ENCODE peak calls at places on chromosomes 3 and 15, in four cellular contexts. One of them, this sample, is unnamed.

GRCh38 chr3:186965141-186965879 is 35.0 kb downstream of the ST6GAL1 start:
- DNase-seq in SK-N-SH: no peak
- DNase-seq in H7: peak; percentile 62
- DNase-seq in non-pigmented ciliary epithelial cell: no peak
- DNase-seq in this sample: no peak

GRCh38 chr15:79682851-79683288 is 213.9 kb downstream of the MTHFS start:
- DNase-seq in SK-N-SH: no peak
- DNase-seq in H7: no peak
- DNase-seq in non-pigmented ciliary epithelial cell: no peak
- DNase-seq in this sample: no peak

GRCh38 chr3:90024986-90025385 is 917.6 kb downstream of the EPHA3 start:
- DNase-seq in SK-N-SH: no peak
- DNase-seq in H7: no peak
- DNase-seq in non-pigmented ciliary epithelial cell: no peak
- DNase-seq in this sample: no peak

GRCh38 chr15:27797765-27798164 is 301.4 kb downstream of the OCA2 start:
- DNase-seq in SK-N-SH: no peak
- DNase-seq in H7: no peak
- DNase-seq in non-pigmented ciliary epithelial cell: no peak
- DNase-seq in this sample: no peak

GRCh38 chr3:88828466-88828865 is 279.0 kb upstream of the EPHA3 start:
- DNase-seq in SK-N-SH: no peak
- DNase-seq in H7: no peak
- DNase-seq in non-pigmented ciliary epithelial cell: no peak
- DNase-seq in this sample: no peak

GRCh38 chr3:131795382-131796085 is 239.3 kb downstream of the CPNE4 start:
- DNase-seq in SK-N-SH: no peak
- DNase-seq in H7: no peak
- DNase-seq in non-pigmented ciliary epithelial cell: peak; percentile 54
- DNase-seq in this sample: peak; percentile 74

GRCh38 chr15:83398591-83398990 is 48.5 kb upstream of the SH3GL3 start:
- DNase-seq in SK-N-SH: no peak
- DNase-seq in H7: no peak
- DNase-seq in non-pigmented ciliary epithelial cell: no peak
- DNase-seq in this sample: no peak

GRCh38 chr3:45226206-45226915 is at the start of gene TMEM158:
- DNase-seq in SK-N-SH: peak; percentile 97
- DNase-seq in H7: peak; percentile 99
- DNase-seq in non-pigmented ciliary epithelial cell: peak; percentile 9
- DNase-seq in this sample: peak; percentile 83

GRCh38 chr3:193590088-193590856 is 2.7 kb upstream of the OPA1 start:
- DNase-seq in SK-N-SH: no peak
- DNase-seq in H7: no peak
- DNase-seq in non-pigmented ciliary epithelial cell: peak; percentile 75
- DNase-seq in this sample: no peak